ENCODE peak calls at places on chromosomes 12 and 14, in nine cellular contexts. E is astrocyte of the spinal cord, Q is lung, C is mucosa of descending colon, F is brain microvascular endothelial cell, L is GM06990, R is WERI-Rb-1, X is right lobe of liver, J is NB4. P is an unnamed sample.

GRCh38 chr14:68571073-68571703 is 221.7 kb downstream of the ZFP36L1 start:
- DNase-seq in E (no peak), Q (no peak), C (no peak), F (no peak), L (no peak), R (no peak), X (no peak), J (no peak), P (no peak)

GRCh38 chr12:100484891-100485511 is 11.3 kb downstream of the NR1H4 start:
- DNase-seq in E (no peak), Q (no peak), C (no peak), F (no peak), L (no peak), R (no peak), X (no peak), J (no peak), P (no peak)

GRCh38 chr14:44962573-44963528 is 861 bp downstream of the TOGARAM1 start:
- DNase-seq in E (peak; percentile 58), Q (peak; percentile 47), C (peak; percentile 66), F (peak; percentile 20), L (no peak), R (peak; percentile 8), X (peak; percentile 49), J (peak; percentile 64), P (no peak)

GRCh38 chr14:68729556-68729955 is 63.3 kb downstream of the ZFP36L1 start:
- DNase-seq in E (no peak), Q (no peak), C (no peak), F (no peak), L (no peak), R (no peak), X (no peak), J (no peak), P (no peak)

GRCh38 chr12:127400231-127400630 is 866.7 kb upstream of the TMEM132C start:
- DNase-seq in E (no peak), Q (no peak), C (no peak), F (peak; percentile 34), L (no peak), R (no peak), X (no peak), J (no peak), P (no peak)

GRCh38 chr14:66443158-66443695 is 42.9 kb upstream of the CCDC196 start:
- DNase-seq in E (peak; percentile 1), Q (no peak), C (no peak), F (no peak), L (no peak), R (no peak), X (no peak), J (no peak), P (no peak)

GRCh38 chr12:6765048-6765633 is 1.0 kb upstream of the PTMS start:
- DNase-seq in E (peak; percentile 22), Q (no peak), C (no peak), F (no peak), L (no peak), R (no peak), X (no peak), J (no peak), P (no peak)

GRCh38 chr12:6830286-6830892 is 2.2 kb downstream of the P3H3 start:
- DNase-seq in E (no peak), Q (no peak), C (peak; percentile 21), F (no peak), L (no peak), R (peak; percentile 35), X (no peak), J (no peak), P (no peak)

GRCh38 chr12:113940357-113940756 is 25.8 kb downstream of the RBM19 start:
- DNase-seq in E (no peak), Q (no peak), C (no peak), F (no peak), L (no peak), R (no peak), X (no peak), J (no peak), P (no peak)

GRCh38 chr14:87873741-87874140 is 119.2 kb downstream of the GALC start:
- DNase-seq in E (no peak), Q (no peak), C (no peak), F (no peak), L (no peak), R (no peak), X (no peak), J (no peak), P (no peak)

GRCh38 chr12:6767301-6767591 is 1.1 kb downstream of the PTMS start:
- DNase-seq in E (no peak), Q (no peak), C (no peak), F (no peak), L (no peak), R (no peak), X (no peak), J (no peak), P (no peak)

GRCh38 chr12:45192041-45192695 is 23.7 kb upstream of the ANO6 start:
- DNase-seq in E (peak; percentile 66), Q (no peak), C (no peak), F (peak; percentile 52), L (no peak), R (no peak), X (no peak), J (peak; percentile 92), P (no peak)

GRCh38 chr12:95446511-95446910 is 27.4 kb upstream of the METAP2 start:
- DNase-seq in E (peak; percentile 16), Q (no peak), C (peak; percentile 78), F (peak; percentile 29), L (no peak), R (no peak), X (peak; percentile 69), J (no peak), P (no peak)

GRCh38 chr14:69636051-69636639 is 24.7 kb downstream of the SUSD6 start:
- DNase-seq in E (no peak), Q (no peak), C (no peak), F (no peak), L (no peak), R (no peak), X (no peak), J (no peak), P (no peak)

GRCh38 chr12:104190151-104190550 is 25.4 kb upstream of the TXNRD1 start:
- DNase-seq in E (no peak), Q (no peak), C (no peak), F (no peak), L (no peak), R (no peak), X (no peak), J (no peak), P (no peak)

GRCh38 chr12:40451661-40452060 is 226.9 kb downstream of the LRRK2 start:
- DNase-seq in E (no peak), Q (no peak), C (no peak), F (no peak), L (no peak), R (no peak), X (no peak), J (no peak), P (no peak)

GRCh38 chr12:40444174-40444573 is 219.4 kb downstream of the LRRK2 start:
- DNase-seq in E (no peak), Q (no peak), C (no peak), F (no peak), L (no peak), R (no peak), X (no peak), J (no peak), P (no peak)

GRCh38 chr12:40446385-40446784 is 221.6 kb downstream of the LRRK2 start:
- DNase-seq in E (peak; percentile 3), Q (no peak), C (no peak), F (no peak), L (no peak), R (no peak), X (no peak), J (peak; percentile 35), P (peak; percentile 0)
- TF ChIP-seq CTCF in E (peak; percentile 36), Q (no peak), C (no peak), F (peak; percentile 16), L (peak; percentile 52), R (no peak), X (peak; percentile 4), J (peak; percentile 52), P (peak; percentile 25)

DNA sequence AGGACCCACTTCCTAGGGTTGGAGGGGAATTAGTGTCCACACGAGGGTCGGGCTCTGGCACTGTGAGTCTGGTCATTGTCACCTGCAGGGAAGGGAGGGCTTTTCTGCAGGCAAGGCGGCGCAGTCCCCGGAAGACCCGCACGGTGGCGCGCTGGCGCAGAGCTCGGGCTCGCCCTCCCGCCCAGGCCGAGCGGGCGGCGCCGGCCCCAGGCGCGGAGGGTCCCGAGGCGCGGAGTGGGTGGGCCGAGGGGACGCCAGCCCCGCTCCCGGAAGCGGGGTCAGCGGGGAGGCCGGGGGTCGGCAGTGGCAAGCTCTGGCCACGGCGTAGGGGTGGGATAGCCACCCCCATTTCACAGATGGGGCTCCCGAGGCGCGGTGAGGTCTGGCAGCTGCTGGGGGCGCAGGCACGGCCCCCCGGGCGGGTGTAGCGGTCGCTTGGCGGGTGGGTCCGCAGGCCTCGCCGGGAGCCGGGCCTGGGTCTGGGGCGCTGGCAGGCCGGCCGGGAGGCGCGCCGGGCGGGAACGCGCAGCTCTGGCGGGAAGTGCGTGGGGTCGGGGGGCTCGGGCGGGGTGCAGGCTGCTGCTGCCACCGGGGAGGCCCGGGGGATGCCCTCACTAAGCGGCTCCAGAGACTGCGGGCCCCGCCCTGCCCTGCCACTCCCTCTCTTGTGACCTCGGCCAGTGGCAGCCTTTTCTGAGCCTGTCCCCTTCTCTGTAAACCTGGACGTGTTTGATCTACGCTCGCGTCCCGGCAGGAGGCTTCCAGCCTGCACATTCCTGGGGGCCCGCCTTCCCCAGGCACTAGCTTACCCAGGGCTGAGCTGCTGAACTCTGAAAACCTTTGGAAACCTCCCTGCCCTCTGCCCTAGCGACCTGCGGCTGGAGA is 46.1 kb downstream of the CYP46A1 start:
- DNase-seq in E (peak; percentile 25), Q (peak; percentile 65), C (peak; percentile 81), F (no peak), L (peak; percentile 56), R (peak; percentile 83), X (peak; percentile 71), J (peak; percentile 43), P (no peak)
- H3K4me3 ChIP-seq in E (peak overlapping the region; percentile 39), Q (peak overlapping the region; percentile 25), C (no peak overlapping the region), F (peak overlapping the region; percentile 51), L (no peak overlapping the region), R (peak overlapping the region; percentile 49), X (peak overlapping the region; percentile 47), J (no peak overlapping the region), P (peak overlapping the region; percentile 32)

DNA sequence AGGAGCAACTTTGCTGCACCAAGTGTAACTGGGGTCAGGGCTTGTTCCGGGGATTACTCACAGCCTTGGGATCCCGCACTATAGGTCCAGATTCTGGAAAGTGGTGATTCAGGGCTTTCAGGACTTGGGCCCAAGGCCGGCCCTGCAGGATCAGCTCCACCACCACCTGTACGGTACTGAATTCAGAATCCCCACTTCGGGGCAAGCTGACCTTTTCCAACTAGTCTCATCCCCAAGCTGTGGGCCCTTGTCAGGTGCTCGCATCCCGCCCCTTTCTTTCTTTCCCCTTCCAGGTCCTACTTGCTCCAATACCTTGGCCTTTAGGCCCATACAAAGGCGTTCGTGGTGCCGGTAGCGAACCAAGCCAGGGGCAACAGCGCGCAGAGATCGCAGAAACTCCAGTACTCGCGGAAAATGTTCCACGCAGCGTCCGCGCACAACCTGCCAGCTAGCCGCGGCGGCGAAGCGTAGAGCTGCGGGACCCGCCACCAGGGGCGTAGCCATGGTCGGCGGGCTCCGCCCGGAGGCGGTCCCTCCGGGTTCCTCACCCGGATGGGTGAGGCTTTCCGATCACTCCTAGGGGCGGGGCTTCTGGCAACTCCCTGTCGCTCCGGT is 487 bp downstream of the TINF2 start:
- DNase-seq in E (peak; percentile 95), Q (peak; percentile 94), C (peak; percentile 93), F (peak; percentile 86), L (peak; percentile 96), R (peak; percentile 93), X (peak; percentile 96), J (peak; percentile 93), P (peak; percentile 52)
- TF ChIP-seq CTCF in E (peak; percentile 44), Q (peak; percentile 29), C (peak; percentile 56), F (peak; percentile 60), L (peak; percentile 25), R (peak; percentile 54), X (peak; percentile 80), J (no peak), P (peak; percentile 58)

GRCh38 chr12:2064078-2064507 is 11.3 kb downstream of the CACNA1C start:
- DNase-seq in E (peak; percentile 37), Q (no peak), C (no peak), F (no peak), L (no peak), R (no peak), X (no peak), J (peak; percentile 83), P (no peak)
- H3K4me3 ChIP-seq in E (no peak overlapping the region), Q (no peak overlapping the region), C (no peak overlapping the region), F (no peak overlapping the region), L (no peak overlapping the region), R (no peak overlapping the region), X (no peak overlapping the region), J (peak overlapping the region; percentile 35), P (no peak overlapping the region)

P was measured in HFF-Myc.